ENCODE peak calls at places on chromosomes 4 and X, in eight cellular contexts. W is stimulated activated CD4-positive, alpha-beta T cell treated with anti-CD3 and anti-CD28 coated beads, TNF-alpha, amount 100 ng/mL, for 1 hour; L is COR-L47; G is activated CD8-positive, alpha-beta T cell treated with anti-CD3 and anti-CD28 coated beads, Interleukin-2, amount 10 ng/mL, durations not matched to agents 7 days and 5 days; M is HCT116; J is H9; T is NCI-H1436; O is right cardiac atrium. V is an unnamed sample.

GRCh38 chr4:106246441-106246840 is 69.6 kb downstream of the TBCK start:
- DNase-seq in J (no peak), W (no peak), T (no peak), L (no peak), G (no peak), O (no peak), M (no peak), V (no peak)

GRCh38 chr4:106287353-106287969 is 28.5 kb downstream of the TBCK start:
- DNase-seq in L (no peak), T (no peak), M (no peak), G (no peak), O (no peak), W (no peak), J (no peak), V (peak; percentile 52)

GRCh38 chrX:69321006-69321655 is 155.9 kb upstream of the PJA1 start:
- DNase-seq in T (no peak), W (no peak), M (no peak), G (no peak), J (no peak), L (no peak), O (no peak), V (no peak)

GRCh38 chrX:44514272-44514671 is 28.4 kb downstream of the FUNDC1 start:
- DNase-seq in M (no peak), G (no peak), J (no peak), O (no peak), L (no peak), W (no peak), T (no peak), V (no peak)

GRCh38 chrX:24364326-24364725 is 3.9 kb downstream of the SUPT20HL1 start:
- DNase-seq in W (no peak), M (no peak), L (no peak), J (no peak), O (no peak), G (no peak), T (no peak), V (no peak)

GRCh38 chr4:99437686-99438577 is 2.8 kb upstream of the ADH7 start:
- DNase-seq in L (no peak), W (no peak), O (no peak), J (no peak), G (no peak), M (no peak), T (peak; percentile 69), V (no peak)

GRCh38 chrX:27186671-27187070 is 276.5 kb downstream of the PPP4R3C start:
- DNase-seq in W (no peak), O (no peak), L (peak; percentile 18), J (peak; percentile 28), M (peak; percentile 3), T (no peak), G (peak; percentile 35), V (peak; percentile 8)

GRCh38 chr4:178136736-178137345 is 694.6 kb upstream of the AGA start:
- DNase-seq in J (no peak), G (no peak), W (no peak), M (no peak), O (no peak), T (no peak), L (no peak), V (no peak)

GRCh38 chr4:2832309-2832980 is 11.2 kb upstream of the ADD1 start:
- DNase-seq in T (no peak), O (peak; percentile 41), W (no peak), M (no peak), G (no peak), J (no peak), L (no peak), V (no peak)

GRCh38 chr4:154084864-154085263 is 296.0 kb upstream of the SFRP2 start:
- DNase-seq in W (no peak), G (no peak), J (no peak), T (no peak), O (no peak), L (no peak), M (no peak), V (no peak)

GRCh38 chr4:147175460-147176025 is 229.9 kb upstream of the TTC29 start:
- DNase-seq in L (no peak), J (no peak), G (no peak), W (no peak), M (no peak), T (no peak), O (no peak), V (no peak)

GRCh38 chr4:150211821-150212445 is 133.7 kb downstream of the DCLK2 start:
- DNase-seq in O (no peak), M (no peak), L (no peak), G (no peak), W (no peak), J (no peak), T (no peak), V (peak; percentile 48)

GRCh38 chr4:121034010-121034409 is 38.3 kb downstream of the NDNF start:
- DNase-seq in L (no peak), M (no peak), W (no peak), O (no peak), J (no peak), G (no peak), T (no peak), V (peak; percentile 3)

GRCh38 chr4:183241322-183241640 is 78.8 kb downstream of the CLDN22 start:
- DNase-seq in W (no peak), J (no peak), L (no peak), O (no peak), T (no peak), M (peak; percentile 69), G (no peak), V (peak; percentile 22)

GRCh38 chrX:119672252-119672825 is 20.6 kb downstream of the SEPTIN6 start:
- DNase-seq in L (peak; percentile 97), M (no peak), T (peak; percentile 69), G (no peak), O (no peak), W (no peak), J (no peak), V (no peak)

GRCh38 chr4:145557720-145558119 is 61.5 kb upstream of the MMAA start:
- DNase-seq in L (peak; percentile 61), T (peak; percentile 24), M (peak; percentile 42), J (peak; percentile 73), W (no peak), G (peak; percentile 63), O (peak; percentile 65), V (peak; percentile 84)

GRCh38 chr4:159922119-159922518 is 819.2 kb downstream of the RAPGEF2 start:
- DNase-seq in M (no peak), T (no peak), O (no peak), W (no peak), J (no peak), G (no peak), L (no peak), V (no peak)

GRCh38 chrX:111086521-111087127 is 9.4 kb upstream of the PAK3 start:
- DNase-seq in L (no peak), T (peak; percentile 65), M (no peak), G (no peak), O (no peak), J (no peak), W (no peak), V (no peak)

GRCh38 chrX:47234583-47234982 is 1.8 kb downstream of the USP11 start:
- DNase-seq in L (no peak), O (no peak), T (no peak), W (no peak), J (no peak), G (no peak), M (no peak), V (no peak)

GRCh38 chr4:67106846-67107467 is 438.3 kb downstream of the CENPC start:
- DNase-seq in T (peak; percentile 60), O (no peak), G (no peak), L (peak; percentile 33), M (no peak), W (no peak), J (no peak), V (no peak)

GRCh38 chrX:1244164-1245076 is 24.2 kb upstream of the CSF2RA start:
- DNase-seq in M (no peak), W (no peak), T (no peak), O (no peak), G (no peak), J (peak; percentile 85), L (no peak), V (no peak)

GRCh38 chrX:109485470-109486340 is 3.8 kb upstream of the GUCY2F start:
- DNase-seq in M (peak; percentile 49), O (peak; percentile 61), W (peak; percentile 2), G (peak; percentile 71), L (peak; percentile 21), J (peak; percentile 66), T (peak; percentile 45), V (peak; percentile 70)

GRCh38 chr4:110544594-110544993 is 68.6 kb downstream of the ENPEP start:
- DNase-seq in G (no peak), L (no peak), T (no peak), O (no peak), J (no peak), W (no peak), M (no peak), V (no peak)

GRCh38 chr4:64897683-64898082 is 488.4 kb upstream of the TECRL start:
- DNase-seq in O (no peak), W (no peak), J (no peak), G (no peak), M (no peak), L (peak; percentile 5), T (no peak), V (no peak)

GRCh38 chr4:20203508-20203907 is 48.2 kb upstream of the SLIT2 start:
- DNase-seq in W (no peak), M (no peak), O (no peak), T (no peak), L (no peak), J (no peak), G (no peak), V (peak; percentile 84)

GRCh38 chrX:100642296-100642695 is 1.7 kb upstream of the SRPX2 start:
- DNase-seq in M (no peak), O (no peak), T (no peak), W (no peak), L (no peak), J (no peak), G (no peak), V (no peak)

GRCh38 chrX:130028196-130028595 is 45.8 kb downstream of the BCORL1 start:
- DNase-seq in M (peak; percentile 3), J (no peak), T (peak; percentile 6), W (no peak), O (peak; percentile 76), L (no peak), G (peak; percentile 56), V (peak; percentile 47)

GRCh38 chrX:50941638-50942037 is 31.1 kb downstream of the BMP15 start:
- DNase-seq in J (peak; percentile 48), G (peak; percentile 19), W (no peak), O (no peak), L (no peak), T (no peak), M (no peak), V (no peak)

GRCh38 chr4:158793021-158793420 is 24.2 kb downstream of the FNIP2 start:
- DNase-seq in G (no peak), T (no peak), W (no peak), M (no peak), O (no peak), J (no peak), L (no peak), V (no peak)

GRCh38 chr4:139556071-139556734 is at the start of gene SETD7:
- DNase-seq in J (peak; percentile 88), G (peak; percentile 60), T (peak; percentile 73), L (peak; percentile 76), W (no peak), M (peak; percentile 57), O (peak; percentile 93), V (peak; percentile 70)

GRCh38 chr4:48255130-48255958 is 14.3 kb downstream of the TEC start:
- DNase-seq in G (no peak), W (no peak), O (no peak), J (no peak), M (no peak), T (no peak), L (no peak), V (no peak)

GRCh38 chr4:8157944-8158709 is 486 bp downstream of the ABLIM2 start:
- DNase-seq in J (no peak), L (peak; percentile 63), M (no peak), W (no peak), O (peak; percentile 75), G (no peak), T (no peak), V (no peak)

GRCh38 chrX:69314436-69315348 is 149.4 kb upstream of the PJA1 start:
- DNase-seq in L (no peak), G (no peak), O (peak; percentile 70), J (no peak), W (no peak), M (no peak), T (no peak), V (no peak)

GRCh38 chr4:52979020-52979419 is 116.9 kb downstream of the RASL11B start:
- DNase-seq in G (no peak), W (no peak), J (no peak), O (no peak), M (peak; percentile 3), T (peak; percentile 58), L (no peak), V (no peak)